ENCODE peak calls at places on chromosomes 11 and 22, in five cellular contexts. O is IMR-90, X is right atrium auricular region, E is spleen, V is A549. A is an unnamed sample. For H3K4me1, the result is how much of the 10 kb centered on the place peaks cover.

GRCh38 chr11:35045219-35045819 is 93.7 kb upstream of the CD44 start:
- DNase-seq in O (no peak), X (no peak), E (peak), V (no peak), A (no peak)

GRCh38 chr11:78281511-78281910 is 92.8 kb downstream of the USP35 start:
- DNase-seq in O (peak), X (no peak), E (no peak), V (no peak), A (no peak)

GRCh38 chr11:86587559-86588193 is 84.7 kb downstream of the ME3 start:
- DNase-seq in O (no peak), X (no peak), E (no peak), V (no peak), A (no peak)

GRCh38 chr22:48600681-48601080 is 1227.0 kb downstream of the BRD1 start:
- DNase-seq in O (no peak), X (no peak), E (no peak), V (no peak), A (no peak)

GRCh38 chr22:36069368-36069767 is 40.7 kb upstream of the RBFOX2 start:
- DNase-seq in O (no peak), X (no peak), E (no peak), V (no peak), A (no peak)

GRCh38 chr11:121892131-121892681 is 223.8 kb downstream of the BLID start:
- DNase-seq in O (peak), X (no peak), E (no peak), V (no peak), A (peak)

GRCh38 chr11:27423125-27423524 is 49.5 kb downstream of the LGR4 start:
- DNase-seq in O (peak), X (peak), E (no peak), V (no peak), A (peak)

GRCh38 chr22:23085785-23086184 is 15.5 kb downstream of the GNAZ start:
- DNase-seq in O (no peak), X (no peak), E (no peak), V (no peak), A (no peak)

GRCh38 chr22:45912910-45913309 is 64.1 kb downstream of the WNT7B start:
- DNase-seq in O (no peak), X (no peak), E (no peak), V (no peak), A (no peak)

GRCh38 chr11:94786264-94787126 is 18.3 kb downstream of the AMOTL1 start:
- DNase-seq in O (peak), X (no peak), E (no peak), V (no peak), A (peak)

GRCh38 chr11:77791301-77791700 is 29.2 kb downstream of the RSF1 start:
- DNase-seq in O (no peak), X (no peak), E (no peak), V (no peak), A (no peak)

GRCh38 chr11:102147632-102148031 is 37.4 kb downstream of the YAP1 start:
- DNase-seq in O (no peak), X (no peak), E (no peak), V (no peak), A (no peak)

GRCh38 chr11:5369793-5370192 is 13.8 kb upstream of the OR51M1 start:
- DNase-seq in O (peak), X (no peak), E (no peak), V (peak), A (no peak)

GRCh38 chr11:108666373-108666772 is 1.5 kb downstream of the DDX10 start:
- DNase-seq in O (no peak), X (no peak), E (no peak), V (no peak), A (no peak)

GRCh38 chr22:50569041-50569459 is 6.3 kb upstream of the SYCE3 start:
- DNase-seq in O (no peak), X (no peak), E (no peak), V (no peak), A (no peak)

GRCh38 chr11:69383946-69384547 is 90.1 kb downstream of the MYEOV start:
- DNase-seq in O (no peak), X (no peak), E (peak), V (no peak), A (no peak)

GRCh38 chr11:104694259-104695070 is 203.8 kb downstream of the CASP12 start:
- DNase-seq in O (peak), X (no peak), E (no peak), V (no peak), A (no peak)
- H3K4me3 ChIP-seq in O (no peak), X (no peak), E (no peak), V (no peak), A (no peak)

DNA sequence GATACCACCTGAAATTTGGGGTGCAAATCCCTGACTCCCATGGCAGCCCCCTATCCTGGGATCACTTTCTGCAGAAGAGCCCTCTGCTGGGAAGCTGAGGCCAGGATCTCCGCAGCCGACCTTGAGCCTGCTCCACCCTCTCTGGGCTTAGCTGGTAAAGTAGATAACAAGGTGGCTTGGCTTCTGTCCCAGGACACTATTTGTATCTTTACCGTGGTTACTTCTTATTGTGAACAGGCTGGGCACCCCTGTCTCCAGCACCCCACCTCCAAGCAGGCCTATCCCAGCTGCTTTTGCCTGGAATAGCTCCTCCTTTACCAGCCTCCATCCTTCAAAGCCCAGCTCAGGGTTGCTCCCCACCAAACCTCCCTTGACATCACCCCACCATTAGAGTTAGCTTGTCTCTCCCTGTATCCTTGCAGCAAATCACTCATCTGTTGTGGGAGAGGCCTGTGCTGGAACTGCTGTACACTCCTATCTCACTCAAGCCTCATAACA is 35.2 kb upstream of the P2RY2 start:
- DNase-seq in O (no peak), X (no peak), E (no peak), V (no peak), A (no peak)
- TF ChIP-seq CTCF in O (no peak), X (no peak), E (no peak), V (no peak), A (no peak)

GRCh38 chr11:114157476-114158050 is 98.1 kb downstream of the ZBTB16 start:
- DNase-seq in O (no peak), X (peak), E (no peak), V (no peak), A (no peak)

GRCh38 chr11:114158886-114159285 is 99.4 kb downstream of the ZBTB16 start:
- DNase-seq in O (peak), X (no peak), E (no peak), V (no peak), A (no peak)

GRCh38 chr11:114156131-114156581 is 96.6 kb downstream of the ZBTB16 start:
- DNase-seq in O (no peak), X (no peak), E (no peak), V (no peak), A (no peak)

GRCh38 chr11:114155116-114155515 is 95.6 kb downstream of the ZBTB16 start:
- DNase-seq in O (no peak), X (no peak), E (no peak), V (no peak), A (no peak)

DNA sequence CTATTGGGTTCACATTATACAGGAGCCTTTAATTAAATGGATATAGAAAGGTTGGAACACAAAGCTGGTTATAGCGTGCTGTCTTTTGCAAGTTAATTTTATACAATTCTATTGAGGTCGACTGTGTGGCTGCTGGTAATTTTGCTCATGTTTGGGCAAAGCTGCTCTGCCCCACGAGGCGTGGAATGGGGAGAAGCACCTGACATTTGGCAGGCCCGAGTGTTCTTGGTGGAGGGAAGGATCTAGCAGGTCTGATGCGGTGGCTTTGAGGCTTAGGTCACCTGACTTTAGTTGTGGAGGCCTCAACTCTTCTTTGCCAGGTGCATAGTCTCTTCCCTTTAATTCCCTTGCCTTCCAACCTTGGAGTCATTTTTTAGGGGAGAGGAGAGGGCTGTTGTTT is 97.3 kb downstream of the ZBTB16 start:
- DNase-seq in O (no peak), X (no peak), E (no peak), V (no peak), A (no peak)
- H3K4me1 ChIP-seq in O (under half), X (under half), E (half or more), V (under half), A (under half)

GRCh38 chr11:68352591-68352990 is 40.2 kb downstream of the LRP5 start:
- DNase-seq in O (no peak), X (no peak), E (no peak), V (no peak), A (no peak)

GRCh38 chr11:68355471-68355870 is 43.1 kb downstream of the LRP5 start:
- DNase-seq in O (no peak), X (no peak), E (no peak), V (no peak), A (no peak)

GRCh38 chr11:68353118-68353517 is 40.7 kb downstream of the LRP5 start:
- DNase-seq in O (no peak), X (no peak), E (no peak), V (peak), A (no peak)

GRCh38 chr11:68353669-68354068 is 41.3 kb downstream of the LRP5 start:
- DNase-seq in O (no peak), X (no peak), E (no peak), V (peak), A (no peak)

DNA sequence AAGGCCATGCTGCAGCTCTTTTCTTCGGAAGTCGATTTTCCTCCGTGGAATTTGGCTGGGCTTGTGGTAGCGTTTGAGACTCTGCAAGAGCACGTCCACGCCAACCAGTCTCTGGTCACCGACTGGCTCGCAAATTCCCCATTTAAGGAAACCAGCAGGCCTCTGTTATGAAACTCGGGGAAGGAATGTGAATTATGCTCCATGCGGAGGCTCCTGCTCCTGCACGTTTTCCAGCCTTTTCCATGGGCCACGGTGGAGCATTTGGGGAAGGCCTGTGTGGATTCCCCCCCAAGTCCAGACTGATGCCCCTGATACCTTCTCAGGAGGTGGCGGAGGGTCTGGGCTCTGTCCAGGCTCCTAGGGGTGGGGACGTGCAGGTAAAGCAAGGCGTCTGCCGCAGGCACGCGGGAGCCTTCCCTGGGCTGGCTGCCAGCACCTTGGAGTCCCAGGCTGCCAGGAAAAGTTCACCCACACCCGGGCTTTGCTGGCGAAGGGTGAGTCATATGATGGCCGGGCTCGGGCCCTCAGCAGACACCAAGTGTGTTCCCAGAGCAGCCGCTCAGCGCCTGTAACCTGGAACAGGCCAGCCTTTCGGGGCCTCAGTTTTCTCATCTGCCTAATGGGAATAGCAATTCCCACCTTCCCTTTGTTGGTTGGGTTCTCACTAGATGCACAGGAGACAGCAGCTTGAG is 41.9 kb downstream of the LRP5 start:
- DNase-seq in O (peak), X (peak), E (no peak), V (peak), A (peak)
- H3K4me3 ChIP-seq in O (no peak), X (no peak), E (no peak), V (no peak), A (no peak)

GRCh38 chr11:2172676-2173075 is 1.1 kb upstream of the TH start:
- DNase-seq in O (no peak), X (no peak), E (no peak), V (no peak), A (no peak)
- TF ChIP-seq CTCF in O (no peak), X (no peak), E (no peak), V (no peak), A (no peak)

GRCh38 chr22:26589845-26590524 is at the start of gene TPST2:
- DNase-seq in O (peak), X (peak), E (peak), V (peak), A (peak)

GRCh38 chr22:26587991-26588613 is 1.8 kb downstream of the TPST2 start:
- DNase-seq in O (no peak), X (no peak), E (no peak), V (no peak), A (no peak)

GRCh38 chr22:26588749-26589366 is 1.1 kb downstream of the TPST2 start:
- DNase-seq in O (no peak), X (no peak), E (peak), V (no peak), A (no peak)

GRCh38 chr22:26590525-26590858 is 560 bp upstream of the TPST2 start:
- DNase-seq in O (no peak), X (no peak), E (no peak), V (no peak), A (no peak)

GRCh38 chr22:26589367-26589844 is 526 bp downstream of the TPST2 start:
- DNase-seq in O (peak), X (no peak), E (peak), V (no peak), A (peak)
- H3K4me1 ChIP-seq in O (under half), X (under half), E (half or more), V (under half), A (under half)

DNA sequence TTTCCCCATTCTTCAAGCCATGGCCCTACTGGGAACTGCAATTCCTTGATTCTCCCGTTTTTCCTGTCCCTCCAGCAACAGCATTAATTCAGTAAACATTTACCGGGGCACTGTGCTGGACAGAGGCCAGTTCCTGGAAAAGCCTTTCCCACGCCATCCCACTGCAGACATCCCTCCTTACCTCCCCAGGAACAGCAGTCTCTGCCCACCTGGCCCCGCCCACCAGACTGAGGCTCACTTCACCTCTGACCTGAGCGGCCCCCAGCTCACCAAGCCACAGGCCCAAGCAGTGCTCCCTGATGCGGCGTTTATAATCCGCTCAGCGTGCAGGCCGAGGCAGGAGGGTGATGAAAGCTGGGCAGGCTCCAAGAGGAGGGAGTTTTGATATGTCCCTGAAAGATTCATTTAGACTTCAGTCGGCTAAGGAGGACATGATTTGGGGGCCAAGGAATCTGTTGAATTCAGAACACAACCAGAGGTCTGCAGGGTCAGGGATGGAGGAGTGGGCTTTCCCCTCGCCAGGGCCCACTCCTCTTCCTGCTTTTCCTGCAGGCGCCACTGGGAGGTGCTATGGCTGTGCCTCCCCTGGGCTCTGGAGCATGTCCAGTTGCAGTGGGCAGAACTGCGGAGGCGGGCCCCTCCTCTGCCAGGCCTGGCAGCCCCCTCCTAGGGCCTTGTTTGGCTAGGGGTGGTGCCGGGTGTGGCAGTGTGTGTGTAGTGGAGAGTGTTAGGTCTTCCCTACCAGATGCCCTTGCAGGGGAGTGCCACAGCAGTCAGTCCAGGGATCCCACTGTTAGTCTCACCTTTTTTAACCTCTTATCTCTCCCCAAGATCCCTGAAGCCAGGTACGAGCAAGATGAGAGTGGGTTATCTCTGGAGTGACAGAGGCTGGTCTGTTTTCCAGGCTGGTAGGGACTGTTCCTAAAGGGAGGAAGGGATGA is 1.4 kb upstream of the TAGLN start:
- DNase-seq in O (peak), X (no peak), E (no peak), V (no peak), A (no peak)
- H3K4me3 ChIP-seq in O (peak), X (peak), E (no peak), V (no peak), A (no peak)

DNA sequence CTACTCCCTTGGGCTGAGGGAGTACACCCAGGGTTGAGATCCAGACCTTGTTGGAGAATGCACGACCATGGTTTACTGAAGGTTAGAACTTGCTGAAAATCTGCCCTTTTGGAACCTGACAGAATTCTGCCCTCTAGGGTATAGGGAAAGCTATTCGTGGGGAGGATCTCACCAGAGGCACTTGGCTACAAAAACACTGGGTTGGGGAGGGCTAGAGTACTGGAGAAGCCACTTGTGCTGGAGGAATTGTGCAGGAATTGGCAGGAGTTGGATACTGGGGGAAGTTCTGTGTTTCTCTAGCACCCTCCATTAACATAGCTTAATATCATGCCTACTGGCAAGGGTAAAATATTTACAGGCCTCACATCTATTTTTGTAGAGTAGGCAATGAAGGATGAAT is 55.8 kb downstream of the PPME1 start:
- DNase-seq in O (no peak), X (no peak), E (no peak), V (no peak), A (peak)
- TF ChIP-seq CTCF in O (no peak), X (no peak), E (no peak), V (peak), A (no peak)

DNA sequence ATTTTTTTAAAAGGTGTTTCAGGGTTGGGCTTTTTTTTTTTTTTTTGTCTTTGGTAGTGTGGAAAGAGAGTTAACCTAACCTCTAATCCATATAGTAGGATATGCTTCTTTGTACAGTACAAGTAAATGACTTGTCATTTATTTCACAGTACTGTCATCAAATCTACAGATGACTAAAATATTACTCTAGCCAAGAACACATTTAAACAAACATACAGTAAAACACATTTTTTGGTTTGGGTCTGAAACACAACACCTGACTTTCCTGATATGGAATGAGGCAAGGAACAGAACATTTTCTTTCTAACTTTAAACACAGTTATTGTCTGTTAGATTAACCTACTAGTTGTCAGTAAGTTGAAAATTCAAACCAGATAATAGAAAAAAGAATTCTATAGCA is 68.1 kb downstream of the IMMP1L start:
- DNase-seq in O (no peak), X (no peak), E (no peak), V (no peak), A (no peak)
- H3K4me1 ChIP-seq in O (under half), X (under half), E (under half), V (under half), A (under half)

GRCh38 chr22:28021998-28022660 is 103.1 kb upstream of the PITPNB start:
- DNase-seq in O (no peak), X (peak), E (peak), V (no peak), A (no peak)

GRCh38 chr22:28019360-28019759 is 100.3 kb upstream of the PITPNB start:
- DNase-seq in O (no peak), X (no peak), E (peak), V (no peak), A (no peak)

GRCh38 chr22:28019881-28020861 is 101.1 kb upstream of the PITPNB start:
- DNase-seq in O (peak), X (peak), E (peak), V (peak), A (peak)

GRCh38 chr22:28023036-28023435 is 104.0 kb upstream of the PITPNB start:
- DNase-seq in O (no peak), X (peak), E (peak), V (no peak), A (no peak)

GRCh38 chr22:28021116-28021997 is 102.3 kb upstream of the PITPNB start:
- DNase-seq in O (no peak), X (peak), E (peak), V (no peak), A (no peak)
- H3K4me3 ChIP-seq in O (no peak), X (no peak), E (no peak), V (no peak), A (no peak)

A was measured in A673.